ENCODE peak calls at places on chromosome 17, in five cellular contexts. One of them, this sample, is unnamed.

GRCh38 chr17:49944451-49944850 is 24.5 kb upstream of the DLX4 start:
- DNase-seq in SK-N-SH: no peak
- DNase-seq in kidney epithelial cell: no peak
- DNase-seq in fibroblast of lung: no peak
- DNase-seq in A549: no peak
- DNase-seq in this sample: no peak

GRCh38 chr17:65556910-65557348 is 4.5 kb downstream of the AXIN2 start:
- DNase-seq in A549: no peak
- DNase-seq in fibroblast of lung: no peak
- DNase-seq in SK-N-SH: no peak
- DNase-seq in kidney epithelial cell: no peak
- DNase-seq in this sample: no peak

GRCh38 chr17:63440127-63440769 is 5.9 kb downstream of the CYB561 start:
- DNase-seq in SK-N-SH: peak; percentile 82
- DNase-seq in kidney epithelial cell: no peak
- DNase-seq in A549: no peak
- DNase-seq in fibroblast of lung: no peak
- DNase-seq in this sample: no peak

GRCh38 chr17:30236807-30237206 is 1.3 kb upstream of the SLC6A4 start:
- DNase-seq in SK-N-SH: peak; percentile 87
- DNase-seq in fibroblast of lung: peak; percentile 27
- DNase-seq in kidney epithelial cell: no peak
- DNase-seq in A549: peak; percentile 70
- DNase-seq in this sample: no peak

GRCh38 chr17:61487161-61487654 is 35.0 kb downstream of the TBX4 start:
- DNase-seq in fibroblast of lung: no peak
- DNase-seq in SK-N-SH: peak; percentile 74
- DNase-seq in kidney epithelial cell: no peak
- DNase-seq in A549: no peak
- DNase-seq in this sample: no peak

GRCh38 chr17:37824534-37825485 is 80.0 kb upstream of the HNF1B start:
- DNase-seq in SK-N-SH: no peak
- DNase-seq in A549: peak; percentile 79
- DNase-seq in kidney epithelial cell: peak; percentile 81
- DNase-seq in fibroblast of lung: peak; percentile 92
- DNase-seq in this sample: peak; percentile 83

GRCh38 chr17:28925912-28926365 is 23.1 kb upstream of the DHRS13 start:
- DNase-seq in A549: no peak
- DNase-seq in kidney epithelial cell: peak; percentile 57
- DNase-seq in fibroblast of lung: peak; percentile 93
- DNase-seq in SK-N-SH: no peak
- DNase-seq in this sample: peak; percentile 52

GRCh38 chr17:59361916-59362810 is 30.7 kb downstream of the YPEL2 start:
- DNase-seq in fibroblast of lung: peak; percentile 98
- DNase-seq in A549: no peak
- DNase-seq in kidney epithelial cell: peak; percentile 94
- DNase-seq in SK-N-SH: no peak
- DNase-seq in this sample: peak; percentile 72

GRCh38 chr17:29612404-29613370 is 10.0 kb downstream of the CORO6 start:
- DNase-seq in kidney epithelial cell: no peak
- DNase-seq in fibroblast of lung: no peak
- DNase-seq in SK-N-SH: peak; percentile 39
- DNase-seq in A549: no peak
- DNase-seq in this sample: no peak

GRCh38 chr17:72182256-72182890 is 61.6 kb downstream of the SOX9 start:
- DNase-seq in SK-N-SH: no peak
- DNase-seq in fibroblast of lung: no peak
- DNase-seq in kidney epithelial cell: no peak
- DNase-seq in A549: peak; percentile 76
- DNase-seq in this sample: no peak

GRCh38 chr17:81871387-81872120 is 417 bp upstream of the ARHGDIA start:
- DNase-seq in kidney epithelial cell: peak; percentile 39
- DNase-seq in fibroblast of lung: peak; percentile 78
- DNase-seq in SK-N-SH: peak; percentile 100
- DNase-seq in A549: peak; percentile 95
- DNase-seq in this sample: no peak

GRCh38 chr17:915416-916201 is 64.0 kb downstream of the NXN start:
- DNase-seq in A549: no peak
- DNase-seq in kidney epithelial cell: no peak
- DNase-seq in fibroblast of lung: peak; percentile 84
- DNase-seq in SK-N-SH: no peak
- DNase-seq in this sample: no peak

DNA sequence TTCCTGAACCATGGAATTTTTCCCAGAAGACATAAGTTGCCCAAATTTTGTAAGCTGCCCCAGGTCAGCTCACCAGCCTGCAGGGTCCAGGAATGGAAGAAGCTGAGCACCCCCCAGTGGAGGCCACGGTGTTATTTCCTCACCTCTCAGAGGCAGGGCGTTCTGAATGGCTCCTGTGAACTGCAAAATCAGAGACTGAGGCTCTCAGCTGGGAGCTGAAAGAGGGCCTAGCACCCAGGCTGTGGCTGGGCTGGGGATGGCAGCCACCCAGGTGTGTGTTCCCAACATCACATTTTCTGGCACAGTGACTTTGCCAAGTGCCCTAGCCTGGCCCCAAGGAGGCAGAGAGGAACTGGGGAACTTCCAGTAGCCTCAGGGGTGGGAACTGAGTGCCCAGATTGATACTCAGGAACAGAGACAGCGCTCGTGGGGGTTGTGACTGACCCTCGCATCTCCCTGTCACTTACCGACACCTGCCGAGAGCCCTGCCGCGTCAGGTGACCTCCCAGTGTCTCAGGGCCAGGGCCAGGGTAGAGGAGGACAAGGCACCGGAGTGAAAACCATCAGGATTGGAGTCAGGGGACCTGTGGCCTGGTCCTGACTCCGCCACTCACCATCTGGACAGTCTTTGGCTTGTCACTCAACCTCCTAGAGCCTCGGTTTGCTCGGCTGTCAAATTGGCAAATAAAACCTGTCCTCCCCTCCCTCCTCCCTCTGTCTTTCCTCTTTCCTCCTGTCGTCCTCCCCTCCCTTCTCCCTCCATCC is 11.3 kb downstream of the CACNG4 start:
- DNase-seq in A549: peak; percentile 60
- DNase-seq in fibroblast of lung: no peak
- DNase-seq in kidney epithelial cell: no peak
- DNase-seq in SK-N-SH: no peak
- DNase-seq in this sample: no peak
- TF ChIP-seq CTCF in A549: peak; percentile 53
- TF ChIP-seq CTCF in fibroblast of lung: no peak
- TF ChIP-seq CTCF in kidney epithelial cell: peak; percentile 22
- TF ChIP-seq CTCF in SK-N-SH: peak; percentile 51
- TF ChIP-seq CTCF in this sample: peak; percentile 23

GRCh38 chr17:42548993-42549755 is 3.5 kb upstream of the HSD17B1 start:
- DNase-seq in fibroblast of lung: no peak
- DNase-seq in kidney epithelial cell: no peak
- DNase-seq in A549: no peak
- DNase-seq in SK-N-SH: no peak
- DNase-seq in this sample: no peak
- H3K4me3 ChIP-seq in fibroblast of lung: no peak overlapping the region
- H3K4me3 ChIP-seq in kidney epithelial cell: peak overlapping the region; percentile 52
- H3K4me3 ChIP-seq in A549: peak overlapping the region; percentile 51
- H3K4me3 ChIP-seq in SK-N-SH: no peak overlapping the region
- H3K4me3 ChIP-seq in this sample: no peak overlapping the region

GRCh38 chr17:80544655-80545498 is at the start of gene RPTOR:
- DNase-seq in SK-N-SH: peak; percentile 98
- DNase-seq in kidney epithelial cell: peak; percentile 59
- DNase-seq in A549: peak; percentile 95
- DNase-seq in fibroblast of lung: peak; percentile 89
- DNase-seq in this sample: peak; percentile 76

GRCh38 chr17:80538484-80538883 is 6.2 kb upstream of the RPTOR start:
- DNase-seq in A549: no peak
- DNase-seq in SK-N-SH: no peak
- DNase-seq in kidney epithelial cell: no peak
- DNase-seq in fibroblast of lung: no peak
- DNase-seq in this sample: no peak

DNA sequence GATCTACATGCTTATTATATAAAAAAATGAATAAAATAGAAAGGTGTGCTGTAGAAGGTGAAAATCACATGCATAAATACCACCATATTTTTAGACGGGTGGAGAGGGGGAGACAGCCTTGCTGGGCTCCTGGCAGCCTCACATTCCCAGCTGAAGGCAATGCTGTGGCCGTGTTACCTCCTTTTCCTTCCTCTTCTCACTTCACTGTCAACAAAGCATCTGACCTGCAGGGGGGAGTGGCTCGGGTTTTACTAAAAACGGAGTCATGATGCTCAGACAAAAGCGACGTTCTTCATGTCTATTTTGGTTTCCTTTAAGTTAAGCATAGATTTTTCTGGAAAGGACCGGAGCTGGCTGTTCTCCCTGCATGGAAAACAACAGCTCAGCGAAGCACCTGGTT is 5.6 kb upstream of the RPTOR start:
- DNase-seq in SK-N-SH: no peak
- DNase-seq in kidney epithelial cell: no peak
- DNase-seq in fibroblast of lung: no peak
- DNase-seq in A549: peak; percentile 34
- DNase-seq in this sample: no peak
- TF ChIP-seq CTCF in SK-N-SH: no peak
- TF ChIP-seq CTCF in kidney epithelial cell: no peak
- TF ChIP-seq CTCF in fibroblast of lung: no peak
- TF ChIP-seq CTCF in A549: no peak
- TF ChIP-seq CTCF in this sample: no peak

DNA sequence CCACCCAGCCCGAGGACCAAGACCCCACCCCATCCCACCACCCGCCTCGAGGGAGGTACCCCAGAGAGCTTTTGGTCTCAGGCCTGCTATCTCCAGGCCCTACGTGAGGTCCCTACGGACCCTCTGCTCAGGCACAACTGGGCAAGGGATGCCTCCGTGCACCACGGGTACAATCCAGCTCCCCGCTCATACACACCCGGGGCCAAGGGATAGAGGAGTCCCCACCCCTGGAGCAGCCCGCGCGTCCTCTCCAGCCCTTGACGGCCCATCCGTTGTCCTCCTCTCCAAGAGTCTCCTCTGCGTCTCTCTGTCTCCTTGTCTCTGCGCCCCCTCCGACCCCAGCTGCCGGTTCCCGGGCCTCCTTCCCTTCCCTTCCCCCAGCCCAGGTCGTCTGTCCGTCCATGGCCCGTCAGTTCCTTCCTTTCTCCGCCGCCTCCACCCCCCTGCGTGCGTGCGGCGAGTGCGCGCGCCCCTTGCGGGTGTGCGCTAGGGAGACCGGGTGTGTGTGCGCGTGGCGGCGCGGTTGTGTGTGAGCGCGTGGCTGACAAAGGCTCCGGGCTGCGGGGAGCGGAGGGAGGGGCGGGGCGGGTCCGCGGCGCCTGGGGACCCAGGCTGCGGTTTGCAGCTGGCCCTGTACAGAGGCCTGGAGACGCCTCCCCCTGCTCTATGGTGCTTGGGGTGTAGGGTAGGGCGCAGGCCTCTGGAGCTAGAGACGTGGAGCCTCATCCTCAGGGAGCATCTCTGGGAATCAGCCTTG is 928 bp downstream of the SPNS2 start:
- DNase-seq in fibroblast of lung: no peak
- DNase-seq in SK-N-SH: peak; percentile 75
- DNase-seq in A549: peak; percentile 39
- DNase-seq in kidney epithelial cell: no peak
- DNase-seq in this sample: no peak
- H3K4me3 ChIP-seq in fibroblast of lung: no peak overlapping the region
- H3K4me3 ChIP-seq in SK-N-SH: no peak overlapping the region
- H3K4me3 ChIP-seq in A549: peak overlapping the region; percentile 49
- H3K4me3 ChIP-seq in kidney epithelial cell: peak overlapping the region; percentile 96
- H3K4me3 ChIP-seq in this sample: no peak overlapping the region

GRCh38 chr17:41534899-41535546 is 6.9 kb upstream of the KRT19 start:
- DNase-seq in fibroblast of lung: no peak
- DNase-seq in SK-N-SH: no peak
- DNase-seq in kidney epithelial cell: no peak
- DNase-seq in A549: no peak
- DNase-seq in this sample: no peak
- TF ChIP-seq CTCF in fibroblast of lung: no peak
- TF ChIP-seq CTCF in SK-N-SH: no peak
- TF ChIP-seq CTCF in kidney epithelial cell: no peak
- TF ChIP-seq CTCF in A549: no peak
- TF ChIP-seq CTCF in this sample: no peak

This sample was measured in HFF-Myc.